ENCODE peak calls at places on chromosome 18, in four cellular contexts. T is NCI-H446 treated with DMSO at 0.1 percent for 48 hours, N is NCI-H1930, C is epithelial cell of esophagus. V is an unnamed sample.

GRCh38 chr18:78169487-78169886 is 810.1 kb upstream of the SALL3 start:
- DNase-seq in T (no peak), C (no peak), N (no peak), V (no peak)

GRCh38 chr18:79544386-79544963 is 135.1 kb upstream of the CTDP1 start:
- DNase-seq in T (no peak), C (no peak), N (no peak), V (no peak)

GRCh38 chr18:48408727-48409590 is at the start of gene ZBTB7C:
- DNase-seq in C (peak), T (no peak), N (peak), V (no peak)

GRCh38 chr18:79935098-79935480 is 16.4 kb downstream of the SLC66A2 start:
- DNase-seq in C (no peak), T (no peak), N (no peak), V (no peak)

GRCh38 chr18:48915621-48916425 is 34.9 kb downstream of the SMAD7 start:
- DNase-seq in T (no peak), C (no peak), N (no peak), V (no peak)

GRCh38 chr18:79384834-79385233 is 10.9 kb upstream of the NFATC1 start:
- DNase-seq in N (no peak), T (no peak), C (no peak), V (no peak)

GRCh38 chr18:5746844-5747243 is 148.5 kb downstream of the TMEM200C start:
- DNase-seq in T (no peak), N (peak), C (no peak), V (no peak)

GRCh38 chr18:70366174-70366573 is 77.3 kb downstream of the SOCS6 start:
- DNase-seq in T (no peak), N (no peak), C (no peak), V (no peak)

GRCh38 chr18:13500227-13500865 is 226.0 kb downstream of the FAM210A start:
- DNase-seq in T (no peak), C (peak), N (peak), V (no peak)

GRCh38 chr18:36829362-36830140 is 624 bp downstream of the KIAA1328 start:
- DNase-seq in N (no peak), T (no peak), C (peak), V (peak)

GRCh38 chr18:9101730-9102390 is 639 bp upstream of the NDUFV2 start:
- DNase-seq in C (peak), T (no peak), N (no peak), V (peak)

GRCh38 chr18:48826806-48827205 is 124.0 kb downstream of the SMAD7 start:
- DNase-seq in N (no peak), C (no peak), T (no peak), V (no peak)

GRCh38 chr18:52615943-52616342 is 275.9 kb downstream of the DCC start:
- DNase-seq in T (no peak), C (no peak), N (no peak), V (no peak)

GRCh38 chr18:61727241-61727640 is 165.6 kb downstream of the RNF152 start:
- DNase-seq in N (no peak), T (no peak), C (peak), V (no peak)

GRCh38 chr18:11541179-11541578 is 68.2 kb upstream of the SLC35G4 start:
- DNase-seq in C (no peak), N (no peak), T (no peak), V (no peak)

GRCh38 chr18:9531791-9532410 is 56.6 kb downstream of the RALBP1 start:
- DNase-seq in C (no peak), T (no peak), N (no peak), V (no peak)

GRCh38 chr18:46013484-46014189 is 46.5 kb upstream of the EPG5 start:
- DNase-seq in N (no peak), C (no peak), T (no peak), V (no peak)

GRCh38 chr18:52287151-52287550 is 52.8 kb upstream of the DCC start:
- DNase-seq in C (no peak), T (no peak), N (no peak), V (no peak)

GRCh38 chr18:51639541-51639940 is 442.1 kb upstream of the MEX3C start:
- DNase-seq in C (no peak), N (no peak), T (no peak), V (no peak)

GRCh38 chr18:48835119-48835518 is 115.6 kb downstream of the SMAD7 start:
- DNase-seq in C (no peak), T (no peak), N (no peak), V (no peak)

GRCh38 chr18:58761970-58762780 is 90.9 kb downstream of the MALT1 start:
- DNase-seq in C (no peak), N (no peak), T (no peak), V (no peak)

GRCh38 chr18:35026407-35027061 is 14.7 kb upstream of the MAPRE2 start:
- DNase-seq in N (no peak), C (no peak), T (no peak), V (no peak)

GRCh38 chr18:71850602-71851001 is 693.5 kb downstream of the CBLN2 start:
- DNase-seq in C (no peak), N (no peak), T (no peak), V (no peak)

GRCh38 chr18:62566199-62566598 is 43.4 kb downstream of the ZCCHC2 start:
- DNase-seq in N (no peak), C (peak), T (no peak), V (no peak)

GRCh38 chr18:49487711-49488310 is 777 bp upstream of the C18orf32 start:
- DNase-seq in T (no peak), C (no peak), N (no peak), V (no peak)

GRCh38 chr18:61322265-61322873 is 10.9 kb upstream of the CDH20 start:
- DNase-seq in C (peak), T (peak), N (no peak), V (peak)

GRCh38 chr18:76697441-76697901 is 124.9 kb upstream of the ZNF236 start:
- DNase-seq in T (no peak), N (no peak), C (peak), V (no peak)

GRCh38 chr18:77207540-77207939 is 42.1 kb upstream of the GALR1 start:
- DNase-seq in N (no peak), C (peak), T (peak), V (peak)

GRCh38 chr18:76064998-76065397 is 430.0 kb downstream of the ZNF516 start:
- DNase-seq in C (no peak), N (no peak), T (no peak), V (no peak)

GRCh38 chr18:6557470-6558245 is 142.9 kb upstream of the L3MBTL4 start:
- DNase-seq in N (no peak), T (no peak), C (no peak), V (no peak)

GRCh38 chr18:32480581-32480980 is 9.9 kb upstream of the GAREM1 start:
- DNase-seq in T (no peak), N (no peak), C (peak), V (no peak)

GRCh38 chr18:79393181-79393598 is 2.5 kb upstream of the NFATC1 start:
- DNase-seq in N (no peak), T (no peak), C (peak), V (no peak)

GRCh38 chr18:39414009-39414700 is 1848.6 kb upstream of the CELF4 start:
- DNase-seq in N (no peak), C (peak), T (no peak), V (no peak)

GRCh38 chr18:961644-962355 is 57.1 kb downstream of the ADCYAP1 start:
- DNase-seq in C (peak), T (peak), N (no peak), V (peak)

GRCh38 chr18:902179-902718 is 2.4 kb upstream of the ADCYAP1 start:
- DNase-seq in C (no peak), T (peak), N (no peak), V (no peak)

GRCh38 chr18:13579874-13580273 is 146.5 kb downstream of the FAM210A start:
- DNase-seq in C (no peak), T (no peak), N (no peak), V (no peak)

V was measured in NCI-H1694 treated with DMSO at 0.1 percent for 48 hours.